ENCODE peak calls at places on chromosomes 3 and 15, in nine cellular contexts. X, M, G, C, S, O, V, Y and B are unnamed samples. For H3K36me3, the result is how much of the 10 kb centered on the place peaks cover.

GRCh38 chr3:88408935-88409334 is 259.2 kb downstream of the C3orf38 start:
- DNase-seq in Y (no peak), V (no peak), O (no peak), C (no peak), G (no peak), X (no peak), M (no peak), S (no peak), B (no peak)

GRCh38 chr15:69390575-69390974 is 23.6 kb upstream of the KIF23 start:
- DNase-seq in Y (peak), G (no peak), O (peak), S (peak), M (no peak), C (no peak), X (no peak), V (no peak), B (peak)

GRCh38 chr15:70091649-70092461 is 5.9 kb downstream of the TLE3 start:
- DNase-seq in X (no peak), V (no peak), S (no peak), Y (peak), M (peak), C (peak), G (no peak), O (no peak), B (no peak)

GRCh38 chr3:141450727-141451378 is 36.0 kb upstream of the RASA2 start:
- DNase-seq in O (no peak), C (no peak), V (no peak), X (no peak), Y (no peak), G (no peak), S (no peak), M (no peak), B (no peak)

GRCh38 chr3:901953-902778 is 190.7 kb upstream of the CNTN6 start:
- DNase-seq in Y (peak), O (peak), X (no peak), C (no peak), M (no peak), S (no peak), G (no peak), V (no peak), B (no peak)

GRCh38 chr15:68252925-68253534 is 23.5 kb upstream of the CLN6 start:
- DNase-seq in S (no peak), G (peak), X (no peak), Y (peak), V (peak), C (peak), O (peak), M (peak), B (peak)

GRCh38 chr3:47035645-47036044 is 56.2 kb downstream of the NBEAL2 start:
- DNase-seq in Y (no peak), X (no peak), C (no peak), M (no peak), O (no peak), S (no peak), V (no peak), G (no peak), B (no peak)

GRCh38 chr3:32951410-32951811 is at the start of gene CCR4:
- DNase-seq in C (peak), G (no peak), Y (no peak), S (no peak), O (no peak), M (peak), V (no peak), X (no peak), B (no peak)

GRCh38 chr3:10560060-10560861 is 54.9 kb upstream of the ATP2B2 start:
- DNase-seq in M (no peak), G (no peak), O (no peak), Y (no peak), V (no peak), C (no peak), X (no peak), S (peak), B (no peak)

GRCh38 chr15:78618490-78618934 is 2.3 kb downstream of the CHRNA3 start:
- DNase-seq in M (peak), X (peak), Y (peak), G (peak), S (peak), C (peak), V (peak), O (peak), B (peak)

GRCh38 chr15:91853968-91854943 is 748 bp downstream of the SLCO3A1 start:
- DNase-seq in V (no peak), G (peak), S (no peak), M (no peak), Y (peak), O (peak), C (peak), X (peak), B (no peak)

GRCh38 chr3:69411331-69411730 is 25.4 kb upstream of the FRMD4B start:
- DNase-seq in C (no peak), V (no peak), S (no peak), X (no peak), M (no peak), G (no peak), O (peak), Y (peak), B (peak)

GRCh38 chr3:28210968-28211713 is 30.3 kb upstream of the CMC1 start:
- DNase-seq in G (no peak), Y (no peak), X (no peak), C (peak), V (no peak), M (no peak), O (no peak), S (no peak), B (no peak)

GRCh38 chr3:67461667-67462142 is 192.7 kb downstream of the SUCLG2 start:
- DNase-seq in C (no peak), M (no peak), S (no peak), Y (peak), V (no peak), X (no peak), G (no peak), O (peak), B (peak)

GRCh38 chr3:171001957-171002694 is 24.4 kb downstream of the SLC2A2 start:
- DNase-seq in X (no peak), C (no peak), V (peak), M (peak), S (no peak), Y (peak), O (peak), G (no peak), B (peak)

GRCh38 chr15:63715818-63716217 is 117.9 kb downstream of the HERC1 start:
- DNase-seq in V (no peak), S (no peak), X (no peak), M (no peak), Y (peak), O (peak), G (no peak), C (no peak), B (no peak)

GRCh38 chr3:31765856-31766255 is 215.2 kb downstream of the OSBPL10 start:
- DNase-seq in S (no peak), M (no peak), C (no peak), X (no peak), Y (no peak), V (no peak), G (no peak), O (no peak), B (no peak)

DNA sequence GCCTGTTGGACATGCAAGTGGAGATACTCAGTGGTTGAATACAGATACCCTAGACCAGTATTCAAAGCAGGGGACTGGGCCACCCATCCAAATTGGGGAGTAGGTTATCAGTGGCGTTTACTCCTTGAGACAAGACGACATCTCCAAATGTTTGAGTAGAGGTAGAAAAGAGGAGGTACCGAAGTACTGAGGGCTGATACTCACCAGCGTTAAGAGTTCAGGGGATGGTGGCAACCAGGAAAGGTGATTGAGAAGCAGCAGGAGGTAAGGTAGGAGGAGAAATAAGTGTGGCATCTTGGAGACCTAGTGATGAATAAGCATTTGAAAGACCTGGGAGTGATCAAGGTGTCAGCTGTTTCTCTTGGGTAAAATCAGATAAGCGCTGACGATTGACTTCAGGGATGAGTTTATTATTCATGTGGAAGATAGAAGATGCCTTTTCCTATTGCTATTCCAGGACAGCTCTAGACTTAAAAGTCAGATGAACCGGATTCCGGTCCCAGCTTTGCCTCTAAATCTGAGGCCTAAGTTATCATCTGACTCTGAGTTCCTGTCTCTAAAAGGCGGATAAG is 96.3 kb downstream of the GHSR start:
- DNase-seq in C (no peak), O (no peak), M (no peak), S (no peak), Y (no peak), G (no peak), X (no peak), V (no peak), B (no peak)
- H3K36me3 ChIP-seq in C (under half), O (half or more), M (under half), S (half or more), Y (under half), G (under half), X (half or more), V (under half), B (half or more)

DNA sequence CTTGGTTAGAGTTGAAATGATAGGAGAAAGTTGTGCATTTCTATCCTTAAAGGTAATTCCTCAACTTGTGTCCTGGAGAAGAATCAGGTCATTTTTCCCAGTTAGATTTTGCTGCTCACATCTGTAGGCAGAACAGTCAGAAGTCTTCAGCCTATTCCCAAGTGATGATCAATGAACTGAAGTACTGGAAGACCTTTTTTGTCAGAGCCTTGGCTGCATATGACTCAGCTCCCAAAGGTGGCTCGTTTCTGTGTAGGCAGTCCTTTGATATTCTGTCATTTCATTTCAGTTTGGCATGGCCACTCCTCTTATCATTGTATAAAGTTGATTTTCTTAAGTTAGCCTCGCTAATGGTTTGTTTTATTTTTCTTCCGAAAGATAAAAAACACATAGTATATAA is 90.7 kb downstream of the KLHL25 start:
- DNase-seq in M (no peak), C (no peak), X (no peak), Y (no peak), G (no peak), V (no peak), O (peak), S (no peak), B (no peak)
- H3K36me3 ChIP-seq in M (under half), C (under half), X (half or more), Y (under half), G (under half), V (under half), O (under half), S (under half), B (under half)

GRCh38 chr15:66494262-66494661 is 3.3 kb downstream of the SNAPC5 start:
- DNase-seq in X (no peak), M (no peak), O (no peak), Y (no peak), G (no peak), S (peak), C (no peak), V (no peak), B (no peak)

GRCh38 chr15:66497502-66498455 is at the start of gene SNAPC5:
- DNase-seq in M (peak), S (peak), X (peak), C (peak), G (peak), O (peak), Y (peak), V (peak), B (peak)

GRCh38 chr15:66491846-66492245 is 5.7 kb downstream of the SNAPC5 start:
- DNase-seq in Y (no peak), S (no peak), M (no peak), O (no peak), C (no peak), V (no peak), G (no peak), X (no peak), B (no peak)

GRCh38 chr15:66498501-66499386 is 1.2 kb upstream of the SNAPC5 start:
- DNase-seq in X (no peak), V (no peak), M (no peak), Y (peak), C (peak), S (peak), O (peak), G (no peak), B (no peak)

GRCh38 chr15:66496951-66497501 is 536 bp downstream of the SNAPC5 start:
- DNase-seq in S (peak), C (no peak), G (no peak), V (no peak), M (peak), O (peak), X (no peak), Y (peak), B (no peak)
- H3K36me3 ChIP-seq in S (half or more), C (half or more), G (under half), V (under half), M (under half), O (half or more), X (half or more), Y (under half), B (half or more)

GRCh38 chr3:51704511-51704950 is 2.3 kb upstream of the GRM2 start:
- DNase-seq in G (no peak), V (no peak), Y (no peak), M (no peak), C (no peak), X (no peak), O (no peak), S (no peak), B (no peak)

GRCh38 chr3:51703776-51704510 is 2.9 kb upstream of the GRM2 start:
- DNase-seq in C (no peak), V (no peak), G (no peak), O (no peak), X (no peak), Y (no peak), M (no peak), S (no peak), B (no peak)

GRCh38 chr3:51703026-51703775 is 3.7 kb upstream of the GRM2 start:
- DNase-seq in C (no peak), S (no peak), M (no peak), X (no peak), O (no peak), V (no peak), G (peak), Y (no peak), B (no peak)

GRCh38 chr3:51700403-51700802 is 6.5 kb upstream of the GRM2 start:
- DNase-seq in Y (no peak), G (no peak), X (no peak), C (no peak), V (no peak), M (no peak), S (no peak), O (no peak), B (no peak)

GRCh38 chr3:51702156-51702555 is 4.7 kb upstream of the GRM2 start:
- DNase-seq in G (no peak), C (no peak), V (no peak), S (no peak), M (no peak), X (no peak), Y (no peak), O (no peak), B (no peak)
- H3K36me3 ChIP-seq in G (under half), C (under half), V (under half), S (half or more), M (under half), X (half or more), Y (under half), O (under half), B (under half)

GRCh38 chr3:38480093-38480445 is 16.1 kb upstream of the EXOG start:
- DNase-seq in G (no peak), S (no peak), Y (no peak), X (no peak), M (no peak), C (no peak), V (no peak), O (no peak), B (no peak)
- H3K36me3 ChIP-seq in G (half or more), S (under half), Y (under half), X (under half), M (under half), C (under half), V (under half), O (under half), B (under half)

DNA sequence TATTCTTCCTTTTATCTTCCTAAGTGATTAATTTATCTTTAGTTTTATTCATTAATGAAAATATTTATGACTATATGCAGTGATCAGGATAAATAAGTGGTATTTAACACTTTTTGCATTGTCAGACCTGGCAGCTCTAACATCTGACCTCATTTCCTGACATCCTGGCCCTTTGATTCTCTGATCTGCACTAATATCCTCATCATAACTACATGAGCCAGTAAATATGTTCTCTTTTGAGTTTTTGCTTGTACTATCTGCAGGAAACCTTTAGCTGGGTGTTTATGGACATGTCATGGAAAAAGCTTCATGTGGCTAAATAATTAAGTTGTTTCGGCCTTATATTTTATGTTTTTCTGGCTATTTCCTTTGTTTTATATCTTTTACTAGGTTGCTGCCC is 10.5 kb downstream of the NKTR start:
- DNase-seq in O (peak), C (no peak), X (no peak), S (no peak), Y (no peak), G (no peak), M (no peak), V (no peak), B (no peak)
- H3K36me3 ChIP-seq in O (under half), C (under half), X (under half), S (under half), Y (under half), G (under half), M (under half), V (under half), B (under half)

GRCh38 chr15:80161473-80162016 is 8.7 kb downstream of the FAH start:
- DNase-seq in V (no peak), C (no peak), Y (no peak), O (no peak), G (no peak), M (no peak), X (no peak), S (no peak), B (no peak)

GRCh38 chr15:80163897-80164296 is 11.1 kb downstream of the FAH start:
- DNase-seq in G (no peak), C (no peak), X (no peak), V (no peak), Y (no peak), O (no peak), S (no peak), M (no peak), B (no peak)

GRCh38 chr15:80163217-80163616 is 10.4 kb downstream of the FAH start:
- DNase-seq in Y (no peak), C (no peak), S (no peak), O (no peak), M (no peak), V (no peak), G (no peak), X (no peak), B (no peak)

GRCh38 chr15:80160570-80161156 is 7.9 kb downstream of the FAH start:
- DNase-seq in X (peak), S (peak), C (no peak), V (peak), Y (peak), O (peak), G (no peak), M (peak), B (peak)

GRCh38 chr15:80162059-80162554 is 9.3 kb downstream of the FAH start:
- DNase-seq in X (no peak), S (no peak), M (no peak), G (no peak), Y (no peak), C (no peak), V (no peak), O (no peak), B (no peak)
- H3K36me3 ChIP-seq in X (under half), S (under half), M (under half), G (under half), Y (under half), C (under half), V (under half), O (under half), B (under half)